ENCODE peak calls at places on chromosome 5, in four cellular contexts. A is body of pancreas, R is fibroblast of pulmonary artery, D is psoas muscle. X is an unnamed sample.

GRCh38 chr5:116754556-116754955 is 179.9 kb upstream of the SEMA6A start:
- DNase-seq in A (no peak), R (no peak), D (no peak), X (no peak)

GRCh38 chr5:3026099-3026498 is 274.6 kb upstream of the IRX2 start:
- DNase-seq in A (no peak), R (no peak), D (no peak), X (peak; percentile 62)

GRCh38 chr5:26419987-26420386 is 618.4 kb downstream of the CDH9 start:
- DNase-seq in A (no peak), R (no peak), D (no peak), X (no peak)

GRCh38 chr5:79806741-79807140 is 117.1 kb downstream of the CMYA5 start:
- DNase-seq in A (no peak), R (peak; percentile 7), D (no peak), X (no peak)

GRCh38 chr5:61817472-61818326 is 485.6 kb downstream of the ZSWIM6 start:
- DNase-seq in A (peak; percentile 63), R (peak; percentile 59), D (no peak), X (no peak)

GRCh38 chr5:57710126-57710525 is 227.5 kb upstream of the ACTBL2 start:
- DNase-seq in A (no peak), R (no peak), D (no peak), X (no peak)

GRCh38 chr5:132063090-132063911 is 2.8 kb downstream of the IL3 start:
- DNase-seq in A (peak; percentile 71), R (peak; percentile 85), D (peak; percentile 82), X (peak; percentile 82)

GRCh38 chr5:16891043-16891442 is 45.0 kb downstream of the MYO10 start:
- DNase-seq in A (no peak), R (no peak), D (no peak), X (no peak)

GRCh38 chr5:56257010-56257409 is 23.9 kb upstream of the ANKRD55 start:
- DNase-seq in A (no peak), R (no peak), D (no peak), X (no peak)

GRCh38 chr5:150132740-150133139 is 22.9 kb downstream of the PDGFRB start:
- DNase-seq in A (no peak), R (no peak), D (no peak), X (no peak)

GRCh38 chr5:113092683-113093082 is 116.1 kb downstream of the DCP2 start:
- DNase-seq in A (no peak), R (no peak), D (no peak), X (no peak)

GRCh38 chr5:90477073-90477472 is 2.4 kb downstream of the POLR3G start:
- DNase-seq in A (no peak), R (no peak), D (no peak), X (no peak)

GRCh38 chr5:161152415-161152814 is 300.4 kb upstream of the ATP10B start:
- DNase-seq in A (no peak), R (no peak), D (no peak), X (no peak)

DNA sequence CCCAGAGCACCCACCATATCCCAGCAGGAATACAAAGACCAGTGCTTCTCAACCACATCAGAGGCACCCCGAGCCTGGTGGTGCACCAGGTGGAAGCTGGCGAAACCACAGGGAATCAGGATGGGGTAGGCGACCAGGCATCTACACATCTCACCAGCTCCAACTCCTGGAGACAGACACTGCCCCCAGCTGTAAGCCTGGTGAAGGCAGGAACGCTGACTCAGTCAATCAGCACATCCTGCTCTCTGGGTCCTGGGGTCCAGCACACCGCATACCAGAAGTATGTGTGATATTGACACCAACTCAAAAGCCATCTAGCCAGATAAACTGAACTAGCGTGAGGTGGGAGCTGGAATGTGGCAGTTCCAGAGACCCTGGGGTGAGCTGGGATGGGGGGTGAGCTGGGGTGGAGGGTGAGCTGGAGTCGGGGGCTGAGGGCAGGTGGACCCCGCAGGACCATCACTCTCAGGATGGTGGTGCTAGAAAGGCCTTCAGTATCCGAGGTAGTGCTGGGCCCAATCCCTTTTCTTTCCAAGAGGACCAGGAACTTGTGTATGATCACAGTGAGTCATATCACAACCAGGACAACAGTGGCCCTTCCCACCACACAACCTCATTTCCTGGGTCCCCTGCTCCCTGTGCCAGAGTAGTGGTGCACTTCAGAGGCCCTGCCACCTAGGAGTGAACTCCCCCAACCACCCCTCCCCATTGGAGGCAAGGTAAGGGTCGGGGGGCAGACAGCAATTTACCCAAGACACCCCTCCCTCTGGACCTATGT is 2.5 kb downstream of the DBN1 start:
- DNase-seq in A (no peak), R (no peak), D (no peak), X (no peak)
- TF ChIP-seq CTCF in A (no peak), R (no peak), D (no peak), X (no peak)

GRCh38 chr5:146624179-146624578 is 108.2 kb upstream of the GPR151 start:
- DNase-seq in A (no peak), R (no peak), D (no peak), X (no peak)

GRCh38 chr5:146620663-146621051 is 104.7 kb upstream of the GPR151 start:
- DNase-seq in A (no peak), R (no peak), D (no peak), X (no peak)

GRCh38 chr5:146623657-146624056 is 107.7 kb upstream of the GPR151 start:
- DNase-seq in A (no peak), R (no peak), D (no peak), X (no peak)

GRCh38 chr5:146623009-146623408 is 107.0 kb upstream of the GPR151 start:
- DNase-seq in A (no peak), R (no peak), D (no peak), X (no peak)

GRCh38 chr5:146622391-146622790 is 106.4 kb upstream of the GPR151 start:
- DNase-seq in A (no peak), R (no peak), D (no peak), X (no peak)
- TF ChIP-seq CTCF in A (no peak), R (peak; percentile 27), D (no peak), X (peak; percentile 71)

DNA sequence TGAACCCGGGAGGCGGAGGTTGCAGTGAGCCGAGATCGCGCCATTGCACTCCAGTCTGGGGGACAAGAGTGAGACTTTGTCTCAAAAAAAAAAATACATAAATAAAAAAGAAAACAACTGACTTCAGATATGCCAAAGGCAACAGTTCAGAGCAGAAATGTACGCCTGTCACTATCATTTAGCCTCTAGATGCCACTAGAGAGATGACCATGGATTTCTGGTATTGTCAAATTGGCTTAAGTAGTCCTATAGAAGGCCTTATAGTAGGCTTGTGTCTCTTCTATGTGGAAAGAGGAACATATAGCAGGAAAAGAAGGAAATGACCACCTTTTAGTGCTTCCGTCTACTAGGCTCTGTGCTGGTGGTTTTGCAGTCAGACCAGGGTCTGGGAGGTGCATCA is 17.3 kb downstream of the AGXT2 start:
- DNase-seq in A (no peak), R (no peak), D (no peak), X (no peak)
- TF ChIP-seq CTCF in A (no peak), R (no peak), D (no peak), X (no peak)

GRCh38 chr5:159990506-159990905 is 18.4 kb upstream of the TTC1 start:
- DNase-seq in A (no peak), R (no peak), D (no peak), X (no peak)
- TF ChIP-seq CTCF in A (no peak), R (peak; percentile 4), D (no peak), X (peak; percentile 35)

DNA sequence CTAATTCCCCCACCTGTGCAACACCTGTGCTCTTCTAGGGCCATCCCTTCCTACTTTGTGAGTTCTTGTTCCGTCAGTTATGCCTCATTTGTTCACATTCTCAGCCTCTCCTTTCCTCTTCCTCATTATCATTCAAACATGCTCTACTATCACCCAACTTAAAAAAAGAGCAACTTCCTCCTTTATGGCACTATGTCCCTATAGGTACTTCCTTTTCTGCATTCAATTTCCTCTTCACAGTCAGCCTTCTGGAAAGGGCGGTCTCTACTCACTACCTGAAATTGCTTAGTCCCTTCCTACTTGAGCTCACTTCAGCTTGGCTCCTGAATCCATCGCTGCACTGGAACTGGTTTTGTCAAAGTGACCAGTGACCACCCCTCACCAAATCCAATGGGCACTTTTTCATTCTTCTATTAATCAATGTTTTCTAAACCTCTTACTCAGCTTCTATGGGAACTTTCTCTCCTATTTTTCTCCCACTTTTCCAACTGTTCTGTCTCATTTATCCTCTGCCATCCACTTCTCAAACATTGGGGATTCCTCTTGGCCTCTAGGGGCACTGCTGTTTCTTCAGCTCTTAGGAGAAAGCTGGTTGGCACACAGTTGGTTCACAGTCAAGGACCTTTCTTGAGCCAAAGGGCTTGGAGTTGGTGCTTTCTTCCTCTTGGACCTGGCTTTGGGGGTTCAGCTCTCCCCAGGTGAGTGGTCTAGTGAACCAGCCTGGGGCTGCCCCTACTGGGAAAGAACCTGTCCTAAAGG is 112.0 kb upstream of the LHFPL2 start:
- DNase-seq in A (no peak), R (no peak), D (no peak), X (no peak)
- TF ChIP-seq CTCF in A (no peak), R (peak; percentile 28), D (no peak), X (peak; percentile 38)

GRCh38 chr5:65562731-65563701 is at the start of the genes CENPK and PPWD1:
- DNase-seq in A (peak; percentile 93), R (peak; percentile 96), D (peak; percentile 96), X (peak; percentile 92)
- TF ChIP-seq CTCF in A (no peak), R (no peak), D (no peak), X (no peak)

DNA sequence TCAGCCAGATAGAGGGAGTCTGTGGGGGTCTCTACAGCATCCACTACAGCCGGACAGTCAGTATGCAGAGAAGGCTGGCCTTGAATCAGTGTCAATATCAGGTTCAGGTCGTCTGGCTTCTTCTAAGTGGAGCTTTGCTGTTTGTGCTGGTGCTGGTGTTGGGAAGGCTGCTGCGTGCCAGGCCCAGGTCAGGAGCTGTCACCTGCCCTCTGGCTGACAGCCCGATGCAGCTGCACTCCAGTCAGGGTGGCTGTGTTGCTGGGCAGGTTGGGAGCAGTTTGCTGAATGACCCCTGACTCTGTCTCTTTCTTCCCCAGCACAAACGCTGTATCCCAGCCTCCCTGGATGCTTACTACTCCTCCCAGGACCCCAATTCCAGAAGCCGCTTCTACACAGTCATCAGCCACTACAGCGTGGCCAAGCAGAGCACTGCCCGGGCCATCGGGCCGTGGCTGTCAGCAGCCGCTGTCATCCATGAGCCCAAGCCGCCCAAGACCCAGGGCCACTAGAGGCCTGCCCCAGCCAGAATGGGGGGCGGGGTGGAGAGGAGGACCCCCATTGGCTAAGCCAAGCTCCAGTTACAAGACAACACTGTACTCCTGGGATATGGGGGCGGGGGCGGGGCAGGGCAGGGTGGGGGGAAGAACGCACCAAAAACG is 61.6 kb downstream of the NSG2 start:
- DNase-seq in A (no peak), R (no peak), D (no peak), X (no peak)
- TF ChIP-seq CTCF in A (no peak), R (no peak), D (no peak), X (no peak)

GRCh38 chr5:180198208-180198607 is 10.8 kb downstream of the RASGEF1C start:
- DNase-seq in A (no peak), R (no peak), D (no peak), X (no peak)
- TF ChIP-seq CTCF in A (no peak), R (no peak), D (no peak), X (no peak)

DNA sequence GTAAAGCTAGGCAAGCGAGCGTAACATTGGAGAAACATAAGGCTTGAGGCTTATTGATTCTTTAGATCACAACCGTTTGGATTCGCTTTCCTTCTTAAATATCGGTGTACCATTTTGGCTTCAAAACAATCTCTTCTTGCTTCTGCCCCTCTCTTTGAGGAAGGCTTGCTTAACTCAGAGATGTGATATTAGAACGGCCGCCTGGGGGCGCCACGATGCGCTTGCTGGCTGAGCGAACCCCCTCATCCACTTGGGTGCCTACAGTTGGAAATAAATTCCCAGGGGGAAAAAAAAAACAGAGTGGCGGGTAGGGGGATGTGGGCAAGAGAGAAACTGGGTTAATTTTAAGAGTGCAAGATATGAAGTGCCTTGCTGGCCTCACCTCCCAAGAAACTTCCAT is 116.0 kb downstream of the DPYSL3 start:
- DNase-seq in A (no peak), R (peak; percentile 42), D (no peak), X (no peak)
- TF ChIP-seq CTCF in A (no peak), R (peak; percentile 51), D (no peak), X (no peak)

GRCh38 chr5:43652537-43653302 is 49.7 kb downstream of the NNT start:
- DNase-seq in A (no peak), R (no peak), D (peak; percentile 51), X (no peak)
- TF ChIP-seq CTCF in A (no peak), R (no peak), D (no peak), X (no peak)